ENCODE peak calls at places on chromosomes 3 and 15, in five cellular contexts. Q is AG20443, J is IMR-90, O is ovary, F is GM19239. U is an unnamed sample.

GRCh38 chr3:84440306-84440705 is 518.5 kb upstream of the CADM2 start:
- DNase-seq in Q (no peak), J (no peak), O (no peak), F (no peak), U (no peak)

GRCh38 chr3:129473067-129473765 is 33.2 kb downstream of the IFT122 start:
- DNase-seq in Q (no peak), J (no peak), O (no peak), F (no peak), U (no peak)

GRCh38 chr3:14135581-14135980 is 10.7 kb downstream of the TMEM43 start:
- DNase-seq in Q (no peak), J (no peak), O (no peak), F (no peak), U (no peak)

GRCh38 chr3:191303596-191303995 is 25.6 kb upstream of the CCDC50 start:
- DNase-seq in Q (no peak), J (no peak), O (no peak), F (no peak), U (no peak)

GRCh38 chr3:8525893-8526292 is 24.3 kb downstream of the LMCD1 start:
- DNase-seq in Q (no peak), J (no peak), O (no peak), F (no peak), U (no peak)

GRCh38 chr3:172044833-172045585 is 5.6 kb downstream of the FNDC3B start:
- DNase-seq in Q (no peak), J (no peak), O (no peak), F (no peak), U (no peak)

GRCh38 chr3:126476166-126476975 is 680 bp upstream of the ZXDC start:
- DNase-seq in Q (peak), J (peak), O (peak), F (no peak), U (no peak)

GRCh38 chr3:195081242-195081963 is 189.6 kb downstream of the XXYLT1 start:
- DNase-seq in Q (no peak), J (peak), O (no peak), F (no peak), U (no peak)

GRCh38 chr3:64530434-64531049 is 157.3 kb downstream of the ADAMTS9 start:
- DNase-seq in Q (peak), J (peak), O (peak), F (peak), U (peak)

GRCh38 chr3:136979684-136980083 is 21.9 kb downstream of the IL20RB start:
- DNase-seq in Q (peak), J (peak), O (no peak), F (no peak), U (peak)

GRCh38 chr3:124372784-124373183 is 357.5 kb upstream of the UMPS start:
- DNase-seq in Q (no peak), J (no peak), O (no peak), F (no peak), U (no peak)

GRCh38 chr15:78399081-78399480 is 38.9 kb upstream of the IREB2 start:
- DNase-seq in Q (no peak), J (no peak), O (no peak), F (no peak), U (no peak)

GRCh38 chr3:117322866-117323265 is 613.3 kb downstream of the TUSC7 start:
- DNase-seq in Q (peak), J (peak), O (no peak), F (no peak), U (no peak)

GRCh38 chr3:53009826-53010539 is 35.9 kb downstream of the SFMBT1 start:
- DNase-seq in Q (no peak), J (no peak), O (no peak), F (no peak), U (no peak)

GRCh38 chr3:178297732-178298131 is 238.5 kb upstream of the KCNMB2 start:
- DNase-seq in Q (no peak), J (no peak), O (no peak), F (no peak), U (no peak)

GRCh38 chr3:170826047-170826446 is 43.9 kb downstream of the RPL22L1 start:
- DNase-seq in Q (no peak), J (no peak), O (no peak), F (no peak), U (no peak)

GRCh38 chr3:71142440-71143161 is 440.9 kb downstream of the FOXP1 start:
- DNase-seq in Q (no peak), J (peak), O (peak), F (no peak), U (no peak)